ENCODE peak calls at places on chromosome 7, in four cellular contexts. One of them, this sample, is unnamed.

GRCh38 chr7:34333925-34334324 is 324.1 kb upstream of the NPSR1 start:
- DNase-seq in amniotic stem cell: no peak
- DNase-seq in COR-L47: no peak
- DNase-seq in pons: no peak
- DNase-seq in this sample: no peak

GRCh38 chr7:122470859-122471258 is 166.3 kb upstream of the FEZF1 start:
- DNase-seq in amniotic stem cell: no peak
- DNase-seq in COR-L47: no peak
- DNase-seq in pons: no peak
- DNase-seq in this sample: no peak

GRCh38 chr7:78530351-78530750 is 731.8 kb downstream of the PHTF2 start:
- DNase-seq in amniotic stem cell: peak
- DNase-seq in COR-L47: peak
- DNase-seq in pons: peak
- DNase-seq in this sample: no peak

GRCh38 chr7:55344840-55345239 is 20.3 kb upstream of the LANCL2 start:
- DNase-seq in amniotic stem cell: no peak
- DNase-seq in COR-L47: no peak
- DNase-seq in pons: no peak
- DNase-seq in this sample: no peak

GRCh38 chr7:24401628-24402593 is 117.9 kb downstream of the NPY start:
- DNase-seq in amniotic stem cell: peak
- DNase-seq in COR-L47: no peak
- DNase-seq in pons: peak
- DNase-seq in this sample: no peak

GRCh38 chr7:122438492-122438891 is 133.9 kb upstream of the FEZF1 start:
- DNase-seq in amniotic stem cell: no peak
- DNase-seq in COR-L47: no peak
- DNase-seq in pons: no peak
- DNase-seq in this sample: no peak

GRCh38 chr7:1569440-1569832 is 396 bp downstream of the PSMG3 start:
- DNase-seq in amniotic stem cell: no peak
- DNase-seq in COR-L47: no peak
- DNase-seq in pons: no peak
- DNase-seq in this sample: no peak

GRCh38 chr7:121195859-121196588 is 132.8 kb upstream of the WNT16 start:
- DNase-seq in amniotic stem cell: peak
- DNase-seq in COR-L47: no peak
- DNase-seq in pons: no peak
- DNase-seq in this sample: no peak

GRCh38 chr7:77910124-77910523 is 111.6 kb downstream of the PHTF2 start:
- DNase-seq in amniotic stem cell: no peak
- DNase-seq in COR-L47: no peak
- DNase-seq in pons: peak
- DNase-seq in this sample: no peak

GRCh38 chr7:41187322-41187721 is 515.6 kb downstream of the INHBA start:
- DNase-seq in amniotic stem cell: no peak
- DNase-seq in COR-L47: no peak
- DNase-seq in pons: no peak
- DNase-seq in this sample: no peak

GRCh38 chr7:97094531-97094930 is 23.0 kb upstream of the SDHAF3 start:
- DNase-seq in amniotic stem cell: no peak
- DNase-seq in COR-L47: no peak
- DNase-seq in pons: peak
- DNase-seq in this sample: no peak

GRCh38 chr7:2087744-2088143 is 145.0 kb downstream of the MAD1L1 start:
- DNase-seq in amniotic stem cell: no peak
- DNase-seq in COR-L47: no peak
- DNase-seq in pons: peak
- DNase-seq in this sample: no peak

GRCh38 chr7:25885057-25885576 is 266.9 kb upstream of the NFE2L3 start:
- DNase-seq in amniotic stem cell: no peak
- DNase-seq in COR-L47: no peak
- DNase-seq in pons: no peak
- DNase-seq in this sample: no peak